ENCODE peak calls at places on chromosomes 4 and X, in six cellular contexts. B is NCI-H1105 treated with DMSO at 0.1 percent for 48 hours, N is SJSA1, K is M059J, L is cardiac fibroblast, S is GM10248. V is an unnamed sample.

GRCh38 chrX:10615931-10616780 is 4.2 kb downstream of the MID1 start:
- DNase-seq in N (peak; percentile 43), B (peak; percentile 48), S (peak; percentile 41), K (peak; percentile 79), L (peak; percentile 76), V (peak; percentile 36)

GRCh38 chr4:48047896-48048295 is 31.3 kb downstream of the NIPAL1 start:
- DNase-seq in S (no peak), K (no peak), B (no peak), N (no peak), L (no peak), V (peak; percentile 41)

GRCh38 chr4:167114416-167114971 is 119.8 kb downstream of the SPOCK3 start:
- DNase-seq in B (no peak), S (no peak), K (peak; percentile 32), L (no peak), N (no peak), V (no peak)

GRCh38 chr4:80878218-80878617 is 152.3 kb upstream of the BMP3 start:
- DNase-seq in B (no peak), S (no peak), L (no peak), N (no peak), K (no peak), V (no peak)

GRCh38 chr4:21992330-21992729 is 43.8 kb upstream of the KCNIP4 start:
- DNase-seq in K (peak; percentile 26), S (no peak), N (no peak), B (no peak), L (peak; percentile 40), V (no peak)

GRCh38 chr4:128979934-128980333 is 113.4 kb downstream of the SCLT1 start:
- DNase-seq in N (no peak), B (no peak), K (peak; percentile 66), S (no peak), L (peak; percentile 83), V (no peak)

GRCh38 chr4:20773144-20773997 is 73.1 kb downstream of the PACRGL start:
- DNase-seq in N (peak; percentile 25), B (peak; percentile 55), K (peak; percentile 65), S (peak; percentile 41), L (peak; percentile 77), V (peak; percentile 85)

GRCh38 chrX:66677430-66677829 is 38.6 kb upstream of the EDA2R start:
- DNase-seq in S (no peak), B (no peak), L (peak; percentile 62), N (no peak), K (no peak), V (no peak)

GRCh38 chr4:189235599-189235998 is 705.1 kb upstream of the FRG1 start:
- DNase-seq in L (no peak), B (no peak), K (no peak), N (no peak), S (no peak), V (no peak)

GRCh38 chr4:23921993-23922392 is 32.1 kb upstream of the PPARGC1A start:
- DNase-seq in L (no peak), S (no peak), N (no peak), K (no peak), B (no peak), V (no peak)